ENCODE peak calls at places on chromosomes 3 and 15, in six cellular contexts. O, A, X, M, W and U are unnamed samples.

GRCh38 chr3:143428351-143428750 is 308.8 kb downstream of the CHST2 start:
- DNase-seq in A (no peak), W (no peak), X (no peak), M (no peak), O (no peak), U (no peak)

GRCh38 chr15:72105111-72105510 is 12.8 kb downstream of the MYO9A start:
- DNase-seq in A (no peak), X (no peak), M (no peak), W (no peak), O (no peak), U (no peak)

GRCh38 chr15:56794150-56794922 is 61.0 kb upstream of the ZNF280D start:
- DNase-seq in A (peak), W (no peak), X (no peak), O (no peak), M (no peak), U (no peak)

GRCh38 chr15:89332446-89332845 is 2.2 kb downstream of the POLG start:
- DNase-seq in O (no peak), W (no peak), X (peak), A (peak), M (peak), U (peak)

GRCh38 chr3:111733856-111734255 is 125.2 kb upstream of the PHLDB2 start:
- DNase-seq in A (no peak), O (no peak), M (no peak), X (no peak), W (no peak), U (no peak)

GRCh38 chr15:98548172-98548971 is 100.0 kb upstream of the IGF1R start:
- DNase-seq in M (peak), A (peak), W (peak), X (peak), O (peak), U (peak)

GRCh38 chr3:171874251-171874679 is 31.1 kb downstream of the TMEM212 start:
- DNase-seq in M (peak), W (peak), O (no peak), A (peak), X (peak), U (peak)

GRCh38 chr3:60304103-60304502 is 947.1 kb downstream of the FHIT start:
- DNase-seq in A (peak), X (peak), O (no peak), M (peak), W (no peak), U (no peak)

GRCh38 chr15:63066302-63066701 is 23.8 kb downstream of the TPM1 start:
- DNase-seq in X (no peak), M (no peak), A (no peak), W (no peak), O (no peak), U (no peak)

GRCh38 chr3:57252404-57252803 is 24.9 kb downstream of the APPL1 start:
- DNase-seq in O (no peak), X (no peak), A (no peak), W (no peak), M (peak), U (no peak)

GRCh38 chr3:45088959-45089358 is 57.2 kb downstream of the CDCP1 start:
- DNase-seq in X (no peak), M (no peak), W (no peak), O (no peak), A (no peak), U (no peak)

GRCh38 chr3:172061724-172062184 is 22.4 kb downstream of the FNDC3B start:
- DNase-seq in X (no peak), M (peak), A (peak), O (no peak), W (no peak), U (no peak)

GRCh38 chr3:105157016-105157765 is 209.5 kb upstream of the ALCAM start:
- DNase-seq in A (no peak), O (no peak), W (peak), X (no peak), M (no peak), U (no peak)

GRCh38 chr3:127768346-127769008 is 53.8 kb downstream of the MGLL start:
- DNase-seq in O (no peak), M (peak), A (peak), X (no peak), W (no peak), U (peak)

GRCh38 chr3:178393833-178394232 is 142.4 kb upstream of the KCNMB2 start:
- DNase-seq in W (no peak), M (peak), A (peak), O (no peak), X (peak), U (peak)

GRCh38 chr3:142850395-142851023 is 38.4 kb downstream of the PCOLCE2 start:
- DNase-seq in O (no peak), A (peak), M (peak), X (peak), W (no peak), U (peak)

GRCh38 chr3:12662593-12663310 is 1.2 kb downstream of the RAF1 start:
- DNase-seq in X (peak), W (no peak), M (peak), O (no peak), A (peak), U (peak)

GRCh38 chr15:64634576-64635485 is 140.6 kb downstream of the RBPMS2 start:
- DNase-seq in A (no peak), X (peak), W (peak), O (peak), M (peak), U (no peak)

GRCh38 chr15:64635486-64635815 is 139.9 kb downstream of the RBPMS2 start:
- DNase-seq in W (no peak), X (peak), M (peak), A (peak), O (peak), U (peak)

GRCh38 chr15:64637412-64637811 is 138.0 kb downstream of the RBPMS2 start:
- DNase-seq in M (no peak), W (no peak), X (no peak), A (no peak), O (no peak), U (no peak)

GRCh38 chr15:64636541-64636940 is 138.8 kb downstream of the RBPMS2 start:
- DNase-seq in A (no peak), X (no peak), M (peak), W (no peak), O (no peak), U (no peak)

DNA sequence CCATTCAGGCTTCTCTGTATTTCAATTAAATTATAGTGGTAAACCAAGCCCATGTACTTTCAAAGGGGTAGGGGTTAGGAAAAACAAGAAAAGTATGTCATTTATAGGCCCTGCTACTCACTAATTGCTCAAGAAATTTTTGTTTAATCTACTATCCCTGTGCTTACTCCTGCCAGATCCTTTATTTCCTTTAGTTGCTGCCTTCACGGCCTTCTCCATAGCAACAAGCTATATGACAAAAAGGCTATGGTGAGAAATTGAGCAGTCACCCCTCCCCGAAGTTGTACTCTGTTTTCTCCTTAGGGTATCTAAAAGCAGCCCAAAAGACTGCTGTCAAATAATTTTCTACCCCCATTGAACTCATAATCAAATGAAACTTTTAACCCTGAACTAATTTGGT is 139.3 kb downstream of the RBPMS2 start:
- DNase-seq in W (no peak), A (no peak), O (peak), X (peak), M (peak), U (no peak)
- H3K4ac ChIP-seq in W (no peak), A (no peak), O (no peak), X (no peak), M (no peak), U (no peak)

GRCh38 chr3:100708644-100708988 is 678 bp upstream of the TFG start:
- DNase-seq in O (no peak), W (no peak), X (no peak), M (no peak), A (no peak), U (peak)
- H3K4me3 ChIP-seq in O (no peak), W (peak), X (no peak), M (peak), A (peak), U (no peak)

DNA sequence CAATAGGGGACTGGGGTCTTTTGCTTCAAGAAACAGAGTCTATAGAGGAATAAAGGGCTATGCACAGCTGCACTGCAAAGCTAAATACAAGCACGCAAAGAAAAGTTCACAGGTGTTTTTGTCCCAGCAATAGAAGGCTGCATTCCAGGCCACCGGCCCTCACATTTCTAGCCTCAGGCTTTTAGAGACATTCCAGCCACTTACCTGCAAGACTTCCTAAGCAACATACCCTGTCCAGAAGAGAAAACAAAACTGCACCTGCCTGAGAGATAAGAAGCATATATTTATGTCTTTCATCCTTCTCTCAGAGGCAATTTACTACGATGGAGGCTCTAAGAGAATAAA is 220.5 kb downstream of the OPA1 start:
- DNase-seq in M (no peak), A (no peak), W (no peak), O (no peak), X (no peak), U (peak)
- H2BK5ac ChIP-seq in M (no peak), A (no peak), W (peak), O (no peak), X (peak), U (no peak)

DNA sequence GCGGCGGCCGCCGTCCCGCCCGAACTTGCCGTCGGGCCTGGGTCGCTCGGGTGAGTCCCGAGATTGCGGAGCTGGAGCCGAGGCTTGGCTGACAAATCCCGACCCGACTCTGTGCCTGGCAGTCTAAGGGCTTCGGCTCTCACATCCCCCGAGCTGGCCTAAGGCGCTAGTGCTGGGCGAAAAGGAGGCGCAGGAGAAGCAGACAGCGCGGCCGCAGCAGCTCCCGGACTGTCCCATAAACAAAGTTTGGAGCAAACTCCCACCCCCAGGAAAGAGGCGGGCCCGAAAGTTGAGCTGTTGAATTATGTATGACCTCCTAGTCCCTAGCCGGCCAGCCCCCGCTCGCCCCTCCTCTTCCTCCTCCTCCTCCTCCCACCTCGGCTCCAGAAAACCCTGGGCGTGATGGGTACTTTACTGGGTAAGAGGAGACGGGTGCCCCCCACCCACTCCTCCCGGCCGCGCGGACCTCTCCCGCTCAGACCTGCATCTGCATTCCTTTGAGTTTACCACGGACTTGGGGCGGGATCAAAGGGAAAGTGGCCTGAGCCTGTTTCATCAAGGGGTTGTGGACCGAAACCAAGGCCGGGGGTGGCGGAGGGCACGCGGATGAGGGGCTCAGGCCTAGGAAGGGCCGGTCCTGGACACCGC is at the start of gene WWTR1:
- DNase-seq in O (peak), X (peak), A (peak), M (peak), W (peak), U (peak)
- H3K4ac ChIP-seq in O (no peak), X (peak), A (peak), M (peak), W (peak), U (peak)

GRCh38 chr15:38611228-38611627 is 46.6 kb upstream of the RASGRP1 start:
- DNase-seq in O (no peak), M (no peak), A (no peak), X (no peak), W (no peak), U (no peak)
- H3K4me3 ChIP-seq in O (no peak), M (no peak), A (no peak), X (no peak), W (no peak), U (no peak)

GRCh38 chr3:23942546-23942945 is 2.5 kb upstream of the NR1D2 start:
- DNase-seq in W (no peak), M (no peak), O (no peak), X (no peak), A (no peak), U (no peak)

GRCh38 chr3:23945653-23945902 is 492 bp downstream of the NR1D2 start:
- DNase-seq in X (no peak), W (no peak), A (no peak), O (no peak), M (no peak), U (no peak)

GRCh38 chr3:23944007-23944760 is 902 bp upstream of the NR1D2 start:
- DNase-seq in X (no peak), O (peak), W (no peak), A (no peak), M (no peak), U (no peak)

GRCh38 chr3:23945903-23946751 is 1.0 kb downstream of the NR1D2 start:
- DNase-seq in O (peak), W (peak), A (peak), M (peak), X (peak), U (peak)

GRCh38 chr3:23944861-23945652 is at the start of gene NR1D2:
- DNase-seq in M (peak), O (peak), W (no peak), X (peak), A (peak), U (peak)
- H2BK5ac ChIP-seq in M (peak), O (peak), W (peak), X (peak), A (peak), U (peak)